ENCODE peak calls at places on chromosome 10, in seven cellular contexts. F, L, W, Q, P, Y and H are unnamed samples.

GRCh38 chr10:108052981-108053380 is 888.5 kb upstream of the SORCS1 start:
- DNase-seq in L (no peak), F (no peak), Y (no peak), Q (no peak), P (no peak), W (no peak), H (no peak)

GRCh38 chr10:33271969-33272583 is 62.4 kb downstream of the NRP1 start:
- DNase-seq in L (no peak), P (no peak), W (no peak), F (no peak), Y (no peak), Q (no peak), H (no peak)

GRCh38 chr10:24463683-24464426 is 254.9 kb downstream of the KIAA1217 start:
- DNase-seq in F (no peak), W (no peak), P (no peak), Q (no peak), L (no peak), Y (peak), H (no peak)

GRCh38 chr10:3516626-3517255 is 268.3 kb downstream of the KLF6 start:
- DNase-seq in Q (no peak), F (no peak), P (no peak), Y (peak), W (no peak), L (no peak), H (peak)

GRCh38 chr10:124734311-124735166 is 9.6 kb downstream of the FAM53B start:
- DNase-seq in W (no peak), Q (no peak), Y (peak), F (no peak), L (no peak), P (no peak), H (no peak)

GRCh38 chr10:89283174-89283987 is 18.5 kb upstream of the IFIT2 start:
- DNase-seq in P (peak), Q (no peak), L (no peak), Y (no peak), F (no peak), W (no peak), H (no peak)

GRCh38 chr10:113301342-113301984 is 251.4 kb upstream of the HABP2 start:
- DNase-seq in F (peak), Y (no peak), L (no peak), P (no peak), W (peak), Q (no peak), H (no peak)

GRCh38 chr10:35464805-35465456 is 128.6 kb downstream of the CCNY start:
- DNase-seq in P (no peak), Q (no peak), W (peak), L (no peak), Y (no peak), F (no peak), H (no peak)

GRCh38 chr10:124307531-124308350 is 111.0 kb downstream of the OAT start:
- DNase-seq in L (no peak), P (no peak), F (no peak), W (no peak), Q (no peak), Y (no peak), H (no peak)

GRCh38 chr10:107095125-107095524 is 69.4 kb downstream of the SORCS1 start:
- DNase-seq in F (no peak), W (no peak), Y (no peak), L (no peak), Q (no peak), P (no peak), H (no peak)

GRCh38 chr10:73875139-73875475 is 752 bp upstream of the CAMK2G start:
- DNase-seq in W (no peak), Q (no peak), P (no peak), L (no peak), Y (peak), F (peak), H (no peak)

GRCh38 chr10:27715505-27715904 is 30.1 kb downstream of the MKX start:
- DNase-seq in P (no peak), L (no peak), Y (no peak), F (no peak), Q (no peak), W (no peak), H (no peak)

GRCh38 chr10:7408003-7408493 is 2.8 kb downstream of the SFMBT2 start:
- DNase-seq in W (peak), P (no peak), F (peak), Y (peak), L (peak), Q (no peak), H (no peak)

GRCh38 chr10:29120216-29120615 is 168.7 kb upstream of the LYZL1 start:
- DNase-seq in P (no peak), L (no peak), Q (no peak), W (no peak), F (no peak), Y (no peak), H (no peak)

GRCh38 chr10:102660891-102661613 is 16.8 kb downstream of the TRIM8 start:
- DNase-seq in F (peak), Y (peak), W (no peak), P (no peak), Q (no peak), L (peak), H (no peak)

GRCh38 chr10:27192284-27192683 is 37.1 kb downstream of the MASTL start:
- DNase-seq in F (no peak), Q (no peak), Y (no peak), W (no peak), L (no peak), P (no peak), H (no peak)

GRCh38 chr10:82968533-82968932 is 1093.5 kb downstream of the NRG3 start:
- DNase-seq in Q (no peak), W (no peak), L (no peak), Y (no peak), F (no peak), P (no peak), H (no peak)

GRCh38 chr10:124911124-124912051 is 30.5 kb upstream of the ZRANB1 start:
- DNase-seq in Y (no peak), W (no peak), L (no peak), Q (no peak), P (no peak), F (peak), H (no peak)

GRCh38 chr10:72567884-72568283 is 58.0 kb downstream of the MICU1 start:
- DNase-seq in F (peak), Y (no peak), P (no peak), W (peak), Q (no peak), L (no peak), H (no peak)